ENCODE peak calls at places on chromosomes 2 and 18, in ten cellular contexts. V is stimulated activated CD4-positive, alpha-beta T cell treated with anti-CD3 and anti-CD28 coated beads, Interleukin-15, amount 100 ng/mL, for 1 hour; M is foreskin melanocyte; Q is germinal center; K is AG09309; D is GM03348; P is thoracic aorta; Y is substantia nigra; G is nucleus accumbens; H is GM04503. J is an unnamed sample.

GRCh38 chr2:37344453-37345361 is at the start of gene QPCT:
- DNase-seq in V (peak; percentile 49), M (no peak), Q (peak; percentile 91), K (no peak), D (peak; percentile 72), P (no peak), Y (peak; percentile 21), G (no peak), H (no peak), J (no peak)

GRCh38 chr2:225008179-225008829 is 34.0 kb downstream of the DOCK10 start:
- DNase-seq in V (no peak), M (no peak), Q (peak; percentile 11), K (no peak), D (no peak), P (no peak), Y (no peak), G (no peak), H (no peak), J (no peak)

GRCh38 chr2:110149330-110150220 is 34.0 kb upstream of the MALL start:
- DNase-seq in V (no peak), M (peak; percentile 63), Q (no peak), K (peak; percentile 91), D (peak; percentile 33), P (no peak), Y (no peak), G (peak; percentile 59), H (no peak), J (peak; percentile 40)

GRCh38 chr2:39227628-39228412 is 15.9 kb downstream of the CDKL4 start:
- DNase-seq in V (peak; percentile 68), M (peak; percentile 46), Q (peak; percentile 74), K (peak; percentile 13), D (peak; percentile 81), P (no peak), Y (peak; percentile 69), G (peak; percentile 52), H (no peak), J (no peak)

GRCh38 chr2:186308347-186308746 is 177.7 kb upstream of the ZC3H15 start:
- DNase-seq in V (no peak), M (no peak), Q (no peak), K (no peak), D (no peak), P (no peak), Y (no peak), G (no peak), H (no peak), J (no peak)

GRCh38 chr2:233217892-233218377 is 33.5 kb upstream of the ATG16L1 start:
- DNase-seq in V (no peak), M (no peak), Q (no peak), K (no peak), D (no peak), P (no peak), Y (no peak), G (no peak), H (no peak), J (no peak)

GRCh38 chr2:128689971-128690370 is 371.3 kb upstream of the HS6ST1 start:
- DNase-seq in V (no peak), M (no peak), Q (no peak), K (no peak), D (no peak), P (no peak), Y (no peak), G (no peak), H (no peak), J (no peak)

GRCh38 chr2:191166111-191166755 is 15.4 kb upstream of the STAT4 start:
- DNase-seq in V (no peak), M (peak; percentile 98), Q (no peak), K (no peak), D (no peak), P (no peak), Y (peak; percentile 1), G (no peak), H (no peak), J (no peak)

GRCh38 chr2:111975053-111975552 is 76.7 kb downstream of the MERTK start:
- DNase-seq in V (no peak), M (no peak), Q (no peak), K (peak; percentile 35), D (peak; percentile 54), P (no peak), Y (no peak), G (no peak), H (peak; percentile 6), J (peak; percentile 81)

GRCh38 chr2:160405077-160405865 is 88.3 kb downstream of the RBMS1 start:
- DNase-seq in V (no peak), M (peak; percentile 75), Q (no peak), K (no peak), D (no peak), P (no peak), Y (no peak), G (no peak), H (no peak), J (no peak)

GRCh38 chr18:44819944-44820510 is 139.3 kb downstream of the SETBP1 start:
- DNase-seq in V (no peak), M (no peak), Q (no peak), K (no peak), D (no peak), P (peak; percentile 28), Y (no peak), G (peak; percentile 28), H (no peak), J (no peak)

GRCh38 chr2:128643221-128644065 is 324.8 kb upstream of the HS6ST1 start:
- DNase-seq in V (no peak), M (no peak), Q (no peak), K (no peak), D (no peak), P (no peak), Y (no peak), G (no peak), H (no peak), J (no peak)

GRCh38 chr2:66346241-66346664 is 88.7 kb upstream of the MEIS1 start:
- DNase-seq in V (no peak), M (no peak), Q (no peak), K (no peak), D (no peak), P (no peak), Y (no peak), G (no peak), H (no peak), J (no peak)

GRCh38 chr2:128327180-128327964 is 8.7 kb upstream of the HS6ST1 start:
- DNase-seq in V (no peak), M (no peak), Q (no peak), K (no peak), D (no peak), P (no peak), Y (no peak), G (no peak), H (no peak), J (no peak)

GRCh38 chr2:95267458-95268207 is 6.6 kb upstream of the PROM2 start:
- DNase-seq in V (no peak), M (no peak), Q (no peak), K (no peak), D (no peak), P (no peak), Y (no peak), G (no peak), H (no peak), J (no peak)

GRCh38 chr18:70501358-70501757 is 212.5 kb downstream of the SOCS6 start:
- DNase-seq in V (no peak), M (no peak), Q (no peak), K (no peak), D (no peak), P (no peak), Y (no peak), G (no peak), H (no peak), J (no peak)

GRCh38 chr18:61350578-61350977 is 17.3 kb downstream of the CDH20 start:
- DNase-seq in V (no peak), M (no peak), Q (no peak), K (no peak), D (no peak), P (no peak), Y (no peak), G (no peak), H (no peak), J (no peak)

GRCh38 chr2:109168716-109169115 is 39.7 kb downstream of the SH3RF3 start:
- DNase-seq in V (no peak), M (no peak), Q (no peak), K (no peak), D (no peak), P (no peak), Y (no peak), G (no peak), H (no peak), J (no peak)

GRCh38 chr2:201807452-201807980 is 1.2 kb downstream of the CDK15 start:
- DNase-seq in V (no peak), M (peak; percentile 67), Q (no peak), K (peak; percentile 72), D (peak; percentile 72), P (peak; percentile 4), Y (no peak), G (no peak), H (peak; percentile 84), J (no peak)

GRCh38 chr2:163736433-163737168 is 793 bp upstream of the FIGN start:
- DNase-seq in V (no peak), M (peak; percentile 29), Q (no peak), K (no peak), D (peak; percentile 77), P (no peak), Y (peak; percentile 55), G (no peak), H (no peak), J (no peak)

GRCh38 chr2:48292429-48292828 is 237.5 kb upstream of the STON1 start:
- DNase-seq in V (no peak), M (no peak), Q (no peak), K (no peak), D (no peak), P (no peak), Y (no peak), G (no peak), H (no peak), J (no peak)

GRCh38 chr18:1018211-1018651 is 113.6 kb downstream of the ADCYAP1 start:
- DNase-seq in V (no peak), M (no peak), Q (no peak), K (no peak), D (peak; percentile 26), P (no peak), Y (no peak), G (no peak), H (peak; percentile 43), J (peak; percentile 56)

J was measured in BJ.